ENCODE peak calls at places on chromosomes 16 and 17, in six cellular contexts. Q is cardiac muscle cell, L is esophagus squamous epithelium, Y is GM23248, U is MM.1S, O is ovary. V is an unnamed sample.

GRCh38 chr16:29012913-29013641 is 28.2 kb downstream of the LAT start:
- DNase-seq in Y (no peak), Q (no peak), L (no peak), O (no peak), U (no peak), V (no peak)

GRCh38 chr16:46688657-46689491 is at the start of gene VPS35:
- DNase-seq in Q (peak; percentile 100), Y (peak; percentile 100), L (peak; percentile 98), U (peak; percentile 99), O (peak; percentile 99), V (peak; percentile 100)

GRCh38 chr17:57625957-57626356 is 119.1 kb downstream of the CCDC182 start:
- DNase-seq in Q (no peak), U (no peak), O (no peak), Y (no peak), L (no peak), V (no peak)

GRCh38 chr16:48123104-48123788 is 32.5 kb downstream of the ABCC12 start:
- DNase-seq in Q (no peak), O (no peak), L (no peak), Y (peak; percentile 100), U (no peak), V (no peak)

GRCh38 chr16:17224859-17225258 is 245.9 kb downstream of the XYLT1 start:
- DNase-seq in O (peak; percentile 60), Q (no peak), U (no peak), Y (peak; percentile 78), L (no peak), V (peak; percentile 60)

GRCh38 chr16:30567991-30568638 is 3.4 kb downstream of the ZNF688 start:
- DNase-seq in L (no peak), Q (no peak), U (peak; percentile 87), Y (peak; percentile 60), O (no peak), V (no peak)

GRCh38 chr16:67917140-67917851 is 14.4 kb downstream of the CTRL start:
- DNase-seq in Y (peak; percentile 52), U (no peak), L (no peak), O (no peak), Q (no peak), V (peak; percentile 69)

GRCh38 chr17:37816951-37817350 is 72.1 kb upstream of the HNF1B start:
- DNase-seq in O (no peak), Y (no peak), Q (no peak), U (no peak), L (no peak), V (no peak)

GRCh38 chr16:67279296-67280089 is at the start of gene PLEKHG4:
- DNase-seq in Q (peak; percentile 73), L (no peak), U (peak; percentile 87), Y (peak; percentile 86), O (peak; percentile 71), V (peak; percentile 78)

GRCh38 chr16:86142801-86143236 is 243.9 kb downstream of the IRF8 start:
- DNase-seq in Y (peak; percentile 22), L (no peak), Q (no peak), U (no peak), O (no peak), V (no peak)

GRCh38 chr16:27272076-27272475 is 3.5 kb upstream of the NSMCE1 start:
- DNase-seq in Y (no peak), Q (no peak), U (no peak), O (no peak), L (no peak), V (no peak)

GRCh38 chr17:82931696-82932060 is 91.9 kb upstream of the ZNF750 start:
- DNase-seq in L (no peak), Y (peak; percentile 93), U (no peak), Q (no peak), O (peak; percentile 82), V (peak; percentile 77)

GRCh38 chr17:69254187-69254586 is 25.6 kb upstream of the ABCA10 start:
- DNase-seq in O (no peak), Y (peak; percentile 10), Q (no peak), U (no peak), L (no peak), V (no peak)

GRCh38 chr16:56938664-56939513 is 6.9 kb downstream of the HERPUD1 start:
- DNase-seq in Y (no peak), O (no peak), Q (no peak), L (no peak), U (peak; percentile 75), V (no peak)

GRCh38 chr16:75093598-75094540 is 22.7 kb downstream of the LDHD start:
- DNase-seq in L (no peak), Y (no peak), O (no peak), Q (no peak), U (no peak), V (no peak)

GRCh38 chr16:84677017-84677803 is 22.6 kb upstream of the USP10 start:
- DNase-seq in U (no peak), Y (peak; percentile 16), L (no peak), Q (no peak), O (no peak), V (no peak)
- H3K27ac ChIP-seq in U (no peak overlapping the region), Y (no peak overlapping the region), L (no peak overlapping the region), Q (no peak overlapping the region), O (no peak overlapping the region), V (no peak overlapping the region)

GRCh38 chr17:36722121-36722902 is 120.9 kb downstream of the MRM1 start:
- DNase-seq in U (no peak), L (no peak), Q (peak; percentile 87), O (peak; percentile 44), Y (peak; percentile 42), V (peak; percentile 70)
- H3K27ac ChIP-seq in U (no peak overlapping the region), L (peak overlapping the region; percentile 32), Q (peak overlapping the region; percentile 86), O (no peak overlapping the region), Y (no peak overlapping the region), V (no peak overlapping the region)

GRCh38 chr16:2471016-2471652 is at the start of gene NTN3:
- DNase-seq in Q (peak; percentile 78), L (no peak), Y (peak; percentile 58), U (no peak), O (no peak), V (no peak)

GRCh38 chr16:2469399-2470233 is 1.5 kb upstream of the NTN3 start:
- DNase-seq in U (no peak), Y (no peak), Q (no peak), L (no peak), O (no peak), V (no peak)

GRCh38 chr16:2468725-2469398 is 2.2 kb upstream of the NTN3 start:
- DNase-seq in Y (no peak), L (no peak), Q (no peak), U (no peak), O (no peak), V (no peak)

GRCh38 chr16:2470603-2471015 is 488 bp upstream of the NTN3 start:
- DNase-seq in U (no peak), L (no peak), Y (peak; percentile 37), O (no peak), Q (no peak), V (no peak)

GRCh38 chr16:2470234-2470601 is 879 bp upstream of the NTN3 start:
- DNase-seq in O (no peak), Q (no peak), L (no peak), Y (no peak), U (no peak), V (no peak)
- H3K27ac ChIP-seq in O (no peak overlapping the region), Q (no peak overlapping the region), L (no peak overlapping the region), Y (no peak overlapping the region), U (no peak overlapping the region), V (no peak overlapping the region)

GRCh38 chr16:765488-765865 is 4.9 kb downstream of the MSLN start:
- DNase-seq in Y (no peak), O (no peak), L (no peak), U (no peak), Q (no peak), V (no peak)
- H3K27ac ChIP-seq in Y (no peak overlapping the region), O (no peak overlapping the region), L (no peak overlapping the region), U (no peak overlapping the region), Q (no peak overlapping the region), V (no peak overlapping the region)

GRCh38 chr17:44280383-44280782 is 12.4 kb upstream of the SLC4A1 start:
- DNase-seq in U (no peak), Y (no peak), L (no peak), Q (no peak), O (no peak), V (no peak)
- H3K27ac ChIP-seq in U (peak overlapping the region; percentile 47), Y (no peak overlapping the region), L (no peak overlapping the region), Q (no peak overlapping the region), O (peak overlapping the region; percentile 81), V (peak overlapping the region; percentile 86)

GRCh38 chr16:138049-138417 is 440 bp downstream of the NPRL3 start:
- DNase-seq in L (no peak), U (peak; percentile 32), Q (peak; percentile 52), O (peak; percentile 24), Y (peak; percentile 51), V (peak; percentile 12)
- H3K27ac ChIP-seq in L (peak overlapping the region; percentile 81), U (no peak overlapping the region), Q (peak overlapping the region; percentile 63), O (peak overlapping the region; percentile 58), Y (peak overlapping the region; percentile 53), V (peak overlapping the region; percentile 67)

GRCh38 chr17:81920612-81921530 is 2.9 kb upstream of the SIRT7 start:
- DNase-seq in L (no peak), Q (no peak), O (no peak), U (no peak), Y (no peak), V (no peak)

GRCh38 chr17:81917565-81918332 is at the start of gene SIRT7:
- DNase-seq in U (peak; percentile 83), O (peak; percentile 71), L (no peak), Q (peak; percentile 87), Y (peak; percentile 80), V (peak; percentile 84)

GRCh38 chr17:81921996-81922565 is 4.1 kb upstream of the SIRT7 start:
- DNase-seq in Y (no peak), U (no peak), Q (no peak), L (no peak), O (no peak), V (no peak)

GRCh38 chr17:81921531-81921862 is 3.5 kb upstream of the SIRT7 start:
- DNase-seq in Y (no peak), O (no peak), Q (no peak), U (no peak), L (no peak), V (no peak)

GRCh38 chr17:81918762-81919545 is 978 bp upstream of the SIRT7 start:
- DNase-seq in Y (no peak), O (no peak), U (no peak), Q (no peak), L (no peak), V (no peak)
- H3K27ac ChIP-seq in Y (no peak overlapping the region), O (no peak overlapping the region), U (no peak overlapping the region), Q (peak overlapping the region; percentile 30), L (peak overlapping the region; percentile 98), V (no peak overlapping the region)

GRCh38 chr17:80793421-80793820 is 198.2 kb upstream of the CHMP6 start:
- DNase-seq in L (no peak), Y (no peak), Q (no peak), U (no peak), O (no peak), V (no peak)

GRCh38 chr17:80795090-80795609 is 196.5 kb upstream of the CHMP6 start:
- DNase-seq in Q (no peak), Y (no peak), L (no peak), O (no peak), U (no peak), V (no peak)

GRCh38 chr17:80794281-80795089 is 197.2 kb upstream of the CHMP6 start:
- DNase-seq in L (no peak), Q (no peak), Y (no peak), O (no peak), U (no peak), V (no peak)

GRCh38 chr17:80792373-80792781 is 199.3 kb upstream of the CHMP6 start:
- DNase-seq in Q (no peak), O (peak; percentile 39), U (no peak), Y (peak; percentile 32), L (no peak), V (no peak)

GRCh38 chr17:80793851-80794267 is 197.8 kb upstream of the CHMP6 start:
- DNase-seq in U (no peak), Q (no peak), O (no peak), L (no peak), Y (peak; percentile 39), V (no peak)
- H3K27ac ChIP-seq in U (no peak overlapping the region), Q (no peak overlapping the region), O (peak overlapping the region; percentile 46), L (no peak overlapping the region), Y (no peak overlapping the region), V (no peak overlapping the region)

GRCh38 chr17:44004077-44004760 is at the start of gene NAGS:
- DNase-seq in O (no peak), U (no peak), L (no peak), Y (peak; percentile 23), Q (peak; percentile 35), V (no peak)
- H3K27ac ChIP-seq in O (no peak within 1 kb of the TSS), U (no peak within 1 kb of the TSS), L (no peak within 1 kb of the TSS), Y (no peak within 1 kb of the TSS), Q (no peak within 1 kb of the TSS), V (no peak within 1 kb of the TSS)